ENCODE peak calls at places on chromosomes 2 and 18, in ten cellular contexts. I is cardiac muscle cell, E is MM.1S, T is BE2C, Z is GM10248, A is HCT116, N is thyroid gland, Y is activated B cell treated with CpG ODN at 0.5 μM for 24 hours, F is colonic mucosa, B is right atrium auricular region. D is an unnamed sample.

GRCh38 chr2:133733856-133734255 is 165.6 kb upstream of the NCKAP5 start:
- DNase-seq in I (peak; percentile 34), F (no peak), A (no peak), T (no peak), Z (no peak), B (no peak), E (no peak), N (no peak), Y (no peak), D (no peak)

GRCh38 chr2:109020217-109020637 is 31.2 kb upstream of the EDAR start:
- DNase-seq in F (no peak), N (no peak), Z (no peak), A (no peak), I (peak; percentile 85), Y (no peak), B (no peak), T (no peak), E (no peak), D (no peak)

GRCh38 chr2:241803387-241804325 is 5.3 kb upstream of the NEU4 start:
- DNase-seq in T (peak; percentile 20), E (no peak), N (peak; percentile 65), F (peak; percentile 26), A (no peak), I (peak; percentile 74), B (no peak), Y (peak; percentile 45), Z (peak; percentile 74), D (no peak)

GRCh38 chr2:239278941-239279365 is 121.9 kb downstream of the HDAC4 start:
- DNase-seq in E (no peak), T (peak; percentile 8), F (peak; percentile 15), N (no peak), A (peak; percentile 42), I (no peak), B (no peak), Y (peak; percentile 7), Z (no peak), D (no peak)

GRCh38 chr2:209644842-209645241 is 126.8 kb upstream of the UNC80 start:
- DNase-seq in B (no peak), N (no peak), T (no peak), A (no peak), F (no peak), E (no peak), Z (no peak), I (no peak), Y (no peak), D (no peak)

GRCh38 chr2:47310801-47311560 is 92.0 kb upstream of the MSH2 start:
- DNase-seq in F (peak; percentile 65), A (no peak), B (no peak), Z (no peak), T (peak; percentile 67), N (peak; percentile 79), Y (no peak), I (peak; percentile 26), E (peak; percentile 52), D (no peak)

GRCh38 chr18:10715791-10716190 is 190.0 kb downstream of the NAPG start:
- DNase-seq in F (no peak), A (no peak), B (no peak), Y (no peak), N (peak; percentile 41), Z (no peak), T (no peak), E (no peak), I (peak; percentile 88), D (no peak)

GRCh38 chr2:207450186-207450585 is 79.6 kb upstream of the CREB1 start:
- DNase-seq in A (no peak), N (no peak), T (no peak), I (no peak), F (no peak), Z (no peak), Y (no peak), E (no peak), B (no peak), D (no peak)

GRCh38 chr2:191220671-191221070 is 24.5 kb upstream of the MYO1B start:
- DNase-seq in T (no peak), A (no peak), I (no peak), Y (no peak), N (no peak), E (no peak), Z (no peak), F (no peak), B (no peak), D (no peak)

GRCh38 chr2:207046642-207047213 is 107.4 kb downstream of the CPO start:
- DNase-seq in Z (peak; percentile 14), T (no peak), A (no peak), B (no peak), Y (no peak), N (no peak), I (peak; percentile 72), E (peak; percentile 40), F (no peak), D (peak; percentile 8)

GRCh38 chr2:117770696-117771095 is 43.8 kb upstream of the DDX18 start:
- DNase-seq in T (no peak), A (no peak), N (no peak), F (no peak), I (no peak), B (no peak), Y (no peak), E (no peak), Z (no peak), D (no peak)

GRCh38 chr2:215531284-215531683 is 95.4 kb upstream of the FN1 start:
- DNase-seq in F (no peak), Y (no peak), Z (no peak), A (no peak), I (peak; percentile 89), E (no peak), B (no peak), T (no peak), N (no peak), D (no peak)

DNA sequence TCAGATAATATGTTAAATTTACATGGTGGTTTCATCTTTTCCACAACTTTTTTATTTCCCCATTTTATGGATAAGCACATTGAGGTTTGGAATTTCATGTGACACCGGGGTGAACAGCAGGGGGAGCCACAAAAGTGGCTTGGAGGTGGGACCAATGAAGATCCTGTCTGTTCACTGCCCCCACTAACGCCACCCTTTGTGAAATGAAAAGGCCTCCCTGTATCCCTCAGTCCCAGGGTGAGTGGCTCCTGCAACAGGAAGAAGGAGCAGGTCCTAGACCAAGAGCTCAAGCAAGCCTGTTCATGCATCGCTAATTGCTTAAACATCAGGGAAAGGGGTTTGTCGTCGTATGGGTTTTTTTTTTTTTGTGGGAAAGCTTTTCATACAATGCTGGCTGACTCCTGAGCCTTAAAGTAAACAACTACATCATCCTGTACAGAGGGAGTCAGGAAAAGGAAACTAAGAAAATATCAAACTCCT is 267.8 kb upstream of the EPAS1 start:
- DNase-seq in Z (no peak), T (no peak), F (no peak), B (no peak), N (no peak), A (no peak), I (peak; percentile 36), Y (no peak), E (no peak), D (no peak)
- TF ChIP-seq CTCF in Z (peak; percentile 10), T (peak; percentile 7), F (no peak), B (peak; percentile 47), N (no peak), A (peak; percentile 12), I (peak; percentile 12), Y (no peak), E (peak; percentile 22), D (no peak)

DNA sequence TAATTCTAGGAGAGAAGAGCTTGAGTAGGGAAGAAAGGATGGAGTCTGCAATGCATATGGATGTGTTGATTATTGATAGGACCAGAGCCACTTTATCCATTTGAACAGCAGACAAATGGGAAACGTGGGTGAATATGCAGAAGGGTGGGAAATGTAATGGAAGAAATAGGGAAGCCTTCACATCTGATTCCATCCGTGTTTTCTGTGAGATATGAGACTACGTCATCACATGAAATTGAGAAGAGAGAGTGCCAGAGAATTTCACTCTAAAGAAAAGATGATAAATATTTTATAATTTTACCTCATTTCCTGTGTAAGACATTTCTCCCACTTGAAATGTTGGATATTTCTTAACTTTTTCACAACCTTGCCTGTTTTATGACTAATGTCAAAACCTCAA is 788.4 kb upstream of the FAM98A start:
- DNase-seq in T (no peak), B (no peak), I (no peak), Y (no peak), A (no peak), Z (no peak), F (no peak), N (no peak), E (no peak), D (no peak)
- TF ChIP-seq CTCF in T (no peak), B (no peak), I (no peak), Y (no peak), A (no peak), Z (no peak), F (no peak), N (no peak), E (no peak), D (no peak)

GRCh38 chr2:240760576-240761246 is 59.3 kb downstream of the KIF1A start:
- DNase-seq in E (no peak), I (no peak), Z (no peak), Y (no peak), B (no peak), N (no peak), A (no peak), F (no peak), T (no peak), D (no peak)

GRCh38 chr2:240764605-240765004 is 55.4 kb downstream of the KIF1A start:
- DNase-seq in B (no peak), E (no peak), A (no peak), N (no peak), I (no peak), F (no peak), Z (no peak), T (no peak), Y (no peak), D (no peak)

GRCh38 chr2:240760121-240760520 is 59.9 kb downstream of the KIF1A start:
- DNase-seq in Z (no peak), A (no peak), B (no peak), F (no peak), T (no peak), I (no peak), N (peak; percentile 8), E (no peak), Y (no peak), D (no peak)

GRCh38 chr2:240762971-240763370 is 57.0 kb downstream of the KIF1A start:
- DNase-seq in A (no peak), T (no peak), F (no peak), B (no peak), Z (no peak), E (no peak), N (no peak), I (no peak), Y (no peak), D (no peak)

DNA sequence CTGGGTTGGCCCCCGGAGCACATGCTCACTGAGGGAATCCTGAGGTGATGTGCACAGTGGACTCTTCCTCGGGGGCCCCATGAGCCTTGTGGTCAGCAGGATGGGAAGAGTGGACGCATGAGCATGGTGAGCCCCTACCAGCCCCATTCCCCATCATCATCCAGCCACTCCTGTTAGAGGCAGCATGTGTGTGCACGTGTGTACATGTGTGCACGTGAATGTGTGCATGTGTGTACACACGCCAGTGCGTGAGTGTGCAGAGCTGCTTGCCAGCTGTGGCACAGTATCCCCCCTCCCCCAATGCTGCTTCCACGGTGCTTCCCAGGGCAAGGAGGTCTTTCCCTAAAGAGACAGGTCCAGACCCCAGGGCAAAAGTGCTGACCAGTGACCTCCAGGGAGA is 57.8 kb downstream of the KIF1A start:
- DNase-seq in F (no peak), B (no peak), A (no peak), Z (no peak), T (no peak), E (no peak), I (no peak), Y (no peak), N (no peak), D (no peak)
- TF ChIP-seq CTCF in F (no peak), B (no peak), A (no peak), Z (no peak), T (no peak), E (no peak), I (no peak), Y (no peak), N (no peak), D (no peak)

GRCh38 chr2:98188351-98189046 is 101.5 kb downstream of the VWA3B start:
- DNase-seq in F (no peak), I (peak; percentile 3), T (no peak), Y (no peak), Z (no peak), B (no peak), A (peak; percentile 6), E (no peak), N (no peak), D (no peak)
- TF ChIP-seq CTCF in F (no peak), I (no peak), T (no peak), Y (no peak), Z (no peak), B (peak; percentile 24), A (no peak), E (no peak), N (no peak), D (no peak)

D was measured in CD4-positive, alpha-beta T cell.